ENCODE peak calls at places on chromosome 14, in four cellular contexts. One of them, this sample, is unnamed.

GRCh38 chr14:98923596-98923995 is 348.4 kb downstream of the BCL11B start:
- DNase-seq in cardiac muscle cell: no peak
- DNase-seq in NCI-H2081: no peak
- DNase-seq in stimulated activated CD4-positive, alpha-beta T cell treated with anti-CD3 and anti-CD28 coated beads, Interleukin-4, amount 100 ng/mL, for 1 hour: no peak
- DNase-seq in this sample: no peak

GRCh38 chr14:104462651-104463630 is 116.6 kb upstream of the C14orf180 start:
- DNase-seq in cardiac muscle cell: no peak
- DNase-seq in NCI-H2081: no peak
- DNase-seq in stimulated activated CD4-positive, alpha-beta T cell treated with anti-CD3 and anti-CD28 coated beads, Interleukin-4, amount 100 ng/mL, for 1 hour: no peak
- DNase-seq in this sample: no peak

GRCh38 chr14:77645520-77646230 is 29.2 kb upstream of the SPTLC2 start:
- DNase-seq in cardiac muscle cell: no peak
- DNase-seq in NCI-H2081: no peak
- DNase-seq in stimulated activated CD4-positive, alpha-beta T cell treated with anti-CD3 and anti-CD28 coated beads, Interleukin-4, amount 100 ng/mL, for 1 hour: no peak
- DNase-seq in this sample: no peak

GRCh38 chr14:63533474-63533873 is 9.7 kb downstream of the PPP2R5E start:
- DNase-seq in cardiac muscle cell: no peak
- DNase-seq in NCI-H2081: no peak
- DNase-seq in stimulated activated CD4-positive, alpha-beta T cell treated with anti-CD3 and anti-CD28 coated beads, Interleukin-4, amount 100 ng/mL, for 1 hour: no peak
- DNase-seq in this sample: no peak

GRCh38 chr14:105165134-105165704 is 3.4 kb downstream of the JAG2 start:
- DNase-seq in cardiac muscle cell: no peak
- DNase-seq in NCI-H2081: peak; percentile 91
- DNase-seq in stimulated activated CD4-positive, alpha-beta T cell treated with anti-CD3 and anti-CD28 coated beads, Interleukin-4, amount 100 ng/mL, for 1 hour: no peak
- DNase-seq in this sample: no peak

GRCh38 chr14:100576091-100577085 is 10.8 kb downstream of the BEGAIN start:
- DNase-seq in cardiac muscle cell: no peak
- DNase-seq in NCI-H2081: no peak
- DNase-seq in stimulated activated CD4-positive, alpha-beta T cell treated with anti-CD3 and anti-CD28 coated beads, Interleukin-4, amount 100 ng/mL, for 1 hour: no peak
- DNase-seq in this sample: no peak

GRCh38 chr14:69055125-69055524 is 76.0 kb upstream of the ACTN1 start:
- DNase-seq in cardiac muscle cell: no peak
- DNase-seq in NCI-H2081: no peak
- DNase-seq in stimulated activated CD4-positive, alpha-beta T cell treated with anti-CD3 and anti-CD28 coated beads, Interleukin-4, amount 100 ng/mL, for 1 hour: no peak
- DNase-seq in this sample: no peak

GRCh38 chr14:54220122-54220691 is 176.6 kb upstream of the CDKN3 start:
- DNase-seq in cardiac muscle cell: peak; percentile 53
- DNase-seq in NCI-H2081: no peak
- DNase-seq in stimulated activated CD4-positive, alpha-beta T cell treated with anti-CD3 and anti-CD28 coated beads, Interleukin-4, amount 100 ng/mL, for 1 hour: no peak
- DNase-seq in this sample: no peak

This sample was measured in HCT116.